ENCODE peak calls at places on chromosomes 16 and 17, in eight cellular contexts. R is fibroblast of lung, S is endothelial cell of umbilical vein, D is MM.1S, W is spleen, Q is adrenal gland, A is uterus, X is RWPE1. C is an unnamed sample.

GRCh38 chr17:80071116-80071980 is 30.0 kb upstream of the GAA start:
- DNase-seq in W (no peak), R (peak), X (no peak), A (peak), S (peak), Q (peak), D (no peak), C (peak)

GRCh38 chr17:78572277-78573205 is 4.7 kb downstream of the DNAH17 start:
- DNase-seq in X (no peak), R (no peak), D (no peak), Q (no peak), S (no peak), A (no peak), W (no peak), C (no peak)

GRCh38 chr17:40832840-40833239 is 10.4 kb upstream of the KRT10 start:
- DNase-seq in D (no peak), W (no peak), R (no peak), X (no peak), A (no peak), Q (no peak), S (no peak), C (no peak)

GRCh38 chr17:34178047-34178446 is 77.0 kb upstream of the CCL2 start:
- DNase-seq in S (no peak), D (no peak), X (no peak), W (no peak), A (no peak), R (peak), Q (no peak), C (no peak)

GRCh38 chr17:40503154-40503553 is 1.7 kb upstream of the TNS4 start:
- DNase-seq in W (no peak), D (no peak), S (no peak), Q (no peak), A (no peak), R (no peak), X (no peak), C (no peak)

GRCh38 chr17:32157225-32157624 is 14.9 kb downstream of the RHOT1 start:
- DNase-seq in W (no peak), S (no peak), Q (no peak), A (no peak), D (no peak), R (peak), X (no peak), C (no peak)

GRCh38 chr17:60622961-60623360 is 23.0 kb downstream of the PPM1D start:
- DNase-seq in W (no peak), Q (no peak), D (no peak), A (no peak), X (no peak), S (no peak), R (no peak), C (no peak)

GRCh38 chr17:78422872-78423588 is 44.6 kb downstream of the PGS1 start:
- DNase-seq in A (no peak), D (no peak), W (no peak), S (no peak), R (no peak), Q (no peak), X (no peak), C (no peak)

GRCh38 chr17:57396515-57396921 is 140.2 kb downstream of the MSI2 start:
- DNase-seq in S (no peak), R (no peak), D (no peak), X (no peak), W (no peak), Q (no peak), A (no peak), C (no peak)

GRCh38 chr17:13885953-13886889 is 183.1 kb upstream of the COX10 start:
- DNase-seq in W (no peak), D (no peak), S (no peak), R (peak), Q (no peak), X (no peak), A (no peak), C (no peak)

GRCh38 chr17:8123695-8124349 is at the start of gene HES7:
- DNase-seq in X (peak), S (peak), D (no peak), R (no peak), A (peak), Q (no peak), W (no peak), C (no peak)

GRCh38 chr17:15456972-15457722 is 10.3 kb downstream of the CDRT4 start:
- DNase-seq in R (peak), X (no peak), A (peak), W (no peak), S (peak), D (no peak), Q (no peak), C (peak)

GRCh38 chr17:48892940-48893645 is 506 bp downstream of the ATP5MC1 start:
- DNase-seq in A (no peak), D (no peak), Q (no peak), W (peak), X (no peak), S (no peak), R (no peak), C (no peak)

GRCh38 chr17:34850023-34850422 is 111.2 kb downstream of the CCT6B start:
- DNase-seq in R (no peak), X (no peak), W (no peak), D (no peak), Q (no peak), S (no peak), A (no peak), C (no peak)

GRCh38 chr17:38451030-38451839 is 23.0 kb downstream of the ARHGAP23 start:
- DNase-seq in A (peak), W (no peak), X (peak), D (no peak), R (peak), S (peak), Q (no peak), C (no peak)

GRCh38 chr16:57591086-57591869 is 37.2 kb upstream of the ADGRG1 start:
- DNase-seq in D (peak), A (peak), S (peak), W (peak), Q (peak), X (peak), R (peak), C (peak)

GRCh38 chr16:12801511-12802042 is 2.1 kb downstream of the CPPED1 start:
- DNase-seq in Q (peak), W (no peak), A (no peak), R (peak), D (no peak), X (peak), S (peak), C (peak)

GRCh38 chr17:47275245-47275984 is 21.8 kb downstream of the ITGB3 start:
- DNase-seq in Q (peak), W (no peak), A (peak), D (no peak), S (no peak), X (peak), R (peak), C (peak)

GRCh38 chr16:59633996-59634579 is 900.0 kb upstream of the GOT2 start:
- DNase-seq in D (no peak), Q (no peak), A (no peak), W (no peak), S (peak), X (no peak), R (peak), C (no peak)

GRCh38 chr17:75249564-75249963 is 11.8 kb downstream of the GGA3 start:
- DNase-seq in D (no peak), A (no peak), Q (no peak), W (no peak), R (no peak), X (no peak), S (no peak), C (no peak)

GRCh38 chr16:56191807-56192643 is 736 bp downstream of the GNAO1 start:
- DNase-seq in A (no peak), W (peak), D (no peak), S (no peak), Q (no peak), R (no peak), X (no peak), C (no peak)
- H3K27ac ChIP-seq in A (peak), W (peak), D (no peak), S (no peak), Q (no peak), R (no peak), X (no peak), C (peak)

DNA sequence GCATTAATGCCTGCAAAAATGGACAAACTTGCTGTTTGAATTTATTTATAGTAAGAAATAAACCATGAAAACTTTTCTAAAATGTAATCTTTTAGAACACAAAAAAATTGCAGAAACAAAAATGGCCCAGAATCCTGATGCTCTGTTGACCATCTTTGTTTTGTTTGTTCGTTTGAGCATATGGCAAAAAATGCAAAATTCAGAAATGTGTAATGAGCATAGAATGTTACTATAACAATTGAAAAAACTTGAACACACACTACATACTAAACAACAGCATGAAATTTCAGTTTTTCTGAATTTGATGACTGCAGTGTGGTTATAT is 1.1 kb upstream of the KPNA2 start:
- DNase-seq in S (no peak), A (no peak), R (no peak), Q (no peak), X (no peak), W (no peak), D (no peak), C (no peak)
- H3K27ac ChIP-seq in S (no peak), A (peak), R (no peak), Q (no peak), X (no peak), W (no peak), D (no peak), C (no peak)

GRCh38 chr16:75111514-75112280 is 4.9 kb downstream of the LDHD start:
- DNase-seq in R (no peak), S (peak), W (peak), A (peak), Q (peak), X (no peak), D (no peak), C (no peak)
- H3K27ac ChIP-seq in R (no peak), S (no peak), W (no peak), A (peak), Q (peak), X (peak), D (no peak), C (no peak)

DNA sequence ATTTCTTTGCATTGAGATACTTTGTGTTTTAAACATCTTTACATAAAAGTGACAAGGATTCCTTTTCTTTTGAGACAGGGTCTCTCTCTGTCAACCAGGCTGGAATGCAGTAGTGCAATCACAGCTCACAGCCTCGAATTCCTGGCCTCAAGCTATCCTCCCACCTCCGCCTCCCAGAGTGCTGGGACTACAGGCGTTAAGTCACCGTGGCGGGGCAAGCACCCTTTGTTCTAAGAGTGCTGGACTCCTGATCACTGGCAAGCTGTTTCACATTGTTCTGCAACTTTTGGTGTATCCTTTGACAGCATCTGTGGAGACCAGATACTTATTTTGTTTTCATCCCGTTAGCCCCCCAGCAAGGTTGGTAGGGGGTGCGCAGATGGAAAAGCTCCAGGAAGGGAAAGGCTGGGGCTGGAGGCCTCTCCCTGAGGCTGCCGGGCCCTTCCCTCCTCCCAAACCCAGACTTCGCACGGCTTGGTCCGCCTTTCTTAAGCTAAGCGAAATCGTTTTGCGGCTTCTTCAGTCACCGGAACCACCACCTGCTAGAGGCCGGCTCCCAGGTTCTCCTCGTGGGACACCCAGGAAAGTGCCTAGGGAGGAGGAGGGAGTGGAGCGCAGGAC is 1.1 kb downstream of the ST6GALNAC2 start:
- DNase-seq in R (peak), D (no peak), A (no peak), W (no peak), Q (no peak), X (no peak), S (no peak), C (no peak)
- H3K27ac ChIP-seq in R (no peak), D (no peak), A (no peak), W (peak), Q (no peak), X (peak), S (no peak), C (no peak)

GRCh38 chr16:27333104-27333503 is 19.3 kb downstream of the IL4R start:
- DNase-seq in X (no peak), R (no peak), S (no peak), D (no peak), Q (no peak), A (no peak), W (peak), C (no peak)
- H3K27ac ChIP-seq in X (no peak), R (no peak), S (peak), D (no peak), Q (no peak), A (peak), W (peak), C (no peak)

DNA sequence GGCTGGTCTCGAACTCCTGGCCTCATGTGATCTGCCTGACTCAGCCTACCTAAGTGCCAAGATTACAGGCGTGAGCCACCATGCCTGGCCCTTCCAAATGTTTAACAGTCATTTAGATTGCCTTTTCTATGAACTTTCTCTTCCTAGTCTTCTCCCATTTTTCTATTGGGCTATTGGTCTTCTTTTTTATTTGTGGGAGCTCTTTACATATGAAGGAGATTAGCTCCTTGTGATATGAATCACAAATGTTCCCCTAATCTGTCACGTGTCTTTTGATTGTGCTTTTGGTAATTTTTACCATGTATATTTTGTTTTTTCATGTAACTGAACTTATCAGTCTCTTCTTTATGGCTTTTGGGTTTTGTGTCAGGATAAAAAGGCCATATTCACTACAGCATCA is 11.9 kb downstream of the ADCY7 start:
- DNase-seq in A (no peak), R (no peak), X (no peak), D (no peak), Q (no peak), W (no peak), S (no peak), C (no peak)
- H3K27ac ChIP-seq in A (no peak), R (no peak), X (no peak), D (no peak), Q (no peak), W (peak), S (no peak), C (no peak)

DNA sequence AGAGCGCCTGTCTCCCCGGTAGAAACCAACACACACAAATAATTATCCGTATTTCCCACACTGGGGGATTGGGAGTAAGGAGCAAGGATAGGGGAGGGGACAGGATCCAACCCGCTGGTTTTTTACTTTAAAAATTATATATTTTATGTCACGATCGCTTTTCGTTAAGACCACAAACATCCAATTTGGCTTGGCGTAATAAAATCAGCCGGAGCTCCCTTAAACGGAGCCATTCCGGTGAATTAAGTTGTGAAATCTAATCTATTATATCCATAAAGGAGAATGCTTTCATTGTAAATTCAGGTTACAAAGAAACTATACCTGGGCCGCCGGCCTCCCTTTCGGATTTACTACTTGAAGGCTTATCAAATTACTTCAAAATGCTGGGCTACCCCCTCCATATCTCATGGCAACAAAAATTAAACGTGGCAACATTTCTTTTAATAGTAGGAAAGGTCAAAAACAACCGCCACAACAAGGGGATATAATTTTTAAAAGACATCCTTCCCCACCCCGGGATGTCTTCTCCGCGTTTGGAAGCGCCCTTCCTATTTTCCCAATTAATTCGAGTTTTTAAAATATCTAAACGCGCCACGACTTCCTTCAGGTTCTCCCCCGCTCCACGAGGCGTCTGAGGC is 47.1 kb upstream of the SLC38A10 start:
- DNase-seq in W (no peak), A (no peak), Q (no peak), X (no peak), R (peak), S (peak), D (no peak), C (no peak)
- H3K27ac ChIP-seq in W (peak), A (peak), Q (peak), X (peak), R (peak), S (peak), D (no peak), C (peak)

GRCh38 chr16:70712942-70713341 is 27.1 kb upstream of the MTSS2 start:
- DNase-seq in X (no peak), S (no peak), Q (no peak), D (no peak), W (no peak), R (no peak), A (no peak), C (no peak)
- H3K27ac ChIP-seq in X (peak), S (no peak), Q (no peak), D (no peak), W (no peak), R (no peak), A (peak), C (no peak)

GRCh38 chr17:45868276-45868675 is 23.6 kb downstream of the SPPL2C start:
- DNase-seq in A (no peak), R (no peak), X (no peak), S (no peak), W (no peak), Q (no peak), D (no peak), C (no peak)
- H3K27ac ChIP-seq in A (no peak), R (no peak), X (no peak), S (no peak), W (no peak), Q (no peak), D (no peak), C (no peak)